ENCODE peak calls at places on chromosomes 1 and 21, in five cellular contexts. One of them, this sample, is unnamed.

GRCh38 chr1:59511476-59512465 is 214.9 kb downstream of the FGGY start:
- DNase-seq in Panc1: no peak
- DNase-seq in right cardiac atrium: no peak
- DNase-seq in K562: no peak
- DNase-seq in ascending aorta: no peak
- DNase-seq in this sample: no peak

GRCh38 chr1:117231748-117232373 is 21.1 kb upstream of the VTCN1 start:
- DNase-seq in Panc1: no peak
- DNase-seq in right cardiac atrium: no peak
- DNase-seq in K562: no peak
- DNase-seq in ascending aorta: no peak
- DNase-seq in this sample: no peak

GRCh38 chr1:25808481-25809244 is 8.7 kb downstream of the SELENON start:
- DNase-seq in Panc1: no peak
- DNase-seq in right cardiac atrium: no peak
- DNase-seq in K562: no peak
- DNase-seq in ascending aorta: no peak
- DNase-seq in this sample: no peak

GRCh38 chr1:178465011-178465410 is 31.8 kb downstream of the CLEC20A start:
- DNase-seq in Panc1: no peak
- DNase-seq in right cardiac atrium: no peak
- DNase-seq in K562: no peak
- DNase-seq in ascending aorta: no peak
- DNase-seq in this sample: no peak

GRCh38 chr1:84366786-84367185 is 31.5 kb upstream of the DNASE2B start:
- DNase-seq in Panc1: no peak
- DNase-seq in right cardiac atrium: no peak
- DNase-seq in K562: no peak
- DNase-seq in ascending aorta: no peak
- DNase-seq in this sample: no peak

GRCh38 chr21:21232320-21232719 is 234.1 kb downstream of the NCAM2 start:
- DNase-seq in Panc1: peak
- DNase-seq in right cardiac atrium: no peak
- DNase-seq in K562: peak
- DNase-seq in ascending aorta: no peak
- DNase-seq in this sample: no peak

GRCh38 chr1:93079685-93080141 is 630 bp downstream of the MTF2 start:
- DNase-seq in Panc1: no peak
- DNase-seq in right cardiac atrium: peak
- DNase-seq in K562: peak
- DNase-seq in ascending aorta: no peak
- DNase-seq in this sample: no peak

GRCh38 chr1:154352581-154353459 is 27.5 kb downstream of the ATP8B2 start:
- DNase-seq in Panc1: no peak
- DNase-seq in right cardiac atrium: peak
- DNase-seq in K562: peak
- DNase-seq in ascending aorta: peak
- DNase-seq in this sample: no peak

GRCh38 chr1:111221633-111222286 is 5.8 kb upstream of the CHI3L2 start:
- DNase-seq in Panc1: no peak
- DNase-seq in right cardiac atrium: no peak
- DNase-seq in K562: peak
- DNase-seq in ascending aorta: no peak
- DNase-seq in this sample: peak

GRCh38 chr1:109904105-109904817 is 6.4 kb upstream of the CSF1 start:
- DNase-seq in Panc1: no peak
- DNase-seq in right cardiac atrium: no peak
- DNase-seq in K562: no peak
- DNase-seq in ascending aorta: no peak
- DNase-seq in this sample: no peak

GRCh38 chr1:59159557-59160203 is 137.2 kb upstream of the FGGY start:
- DNase-seq in Panc1: no peak
- DNase-seq in right cardiac atrium: no peak
- DNase-seq in K562: no peak
- DNase-seq in ascending aorta: no peak
- DNase-seq in this sample: no peak

GRCh38 chr1:154791292-154792278 is 78.5 kb downstream of the KCNN3 start:
- DNase-seq in Panc1: no peak
- DNase-seq in right cardiac atrium: peak
- DNase-seq in K562: no peak
- DNase-seq in ascending aorta: no peak
- DNase-seq in this sample: peak

GRCh38 chr1:40784141-40784770 is 669 bp downstream of the KCNQ4 start:
- DNase-seq in Panc1: no peak
- DNase-seq in right cardiac atrium: peak
- DNase-seq in K562: peak
- DNase-seq in ascending aorta: no peak
- DNase-seq in this sample: no peak

GRCh38 chr1:66384258-66384657 is 149.7 kb upstream of the SGIP1 start:
- DNase-seq in Panc1: no peak
- DNase-seq in right cardiac atrium: no peak
- DNase-seq in K562: no peak
- DNase-seq in ascending aorta: no peak
- DNase-seq in this sample: no peak

GRCh38 chr1:66383602-66384001 is 150.4 kb upstream of the SGIP1 start:
- DNase-seq in Panc1: no peak
- DNase-seq in right cardiac atrium: no peak
- DNase-seq in K562: no peak
- DNase-seq in ascending aorta: no peak
- DNase-seq in this sample: no peak

GRCh38 chr1:66381626-66382275 is 152.2 kb upstream of the SGIP1 start:
- DNase-seq in Panc1: no peak
- DNase-seq in right cardiac atrium: no peak
- DNase-seq in K562: no peak
- DNase-seq in ascending aorta: no peak
- DNase-seq in this sample: no peak

GRCh38 chr1:66383168-66383567 is 150.8 kb upstream of the SGIP1 start:
- DNase-seq in Panc1: no peak
- DNase-seq in right cardiac atrium: no peak
- DNase-seq in K562: peak
- DNase-seq in ascending aorta: no peak
- DNase-seq in this sample: no peak

DNA sequence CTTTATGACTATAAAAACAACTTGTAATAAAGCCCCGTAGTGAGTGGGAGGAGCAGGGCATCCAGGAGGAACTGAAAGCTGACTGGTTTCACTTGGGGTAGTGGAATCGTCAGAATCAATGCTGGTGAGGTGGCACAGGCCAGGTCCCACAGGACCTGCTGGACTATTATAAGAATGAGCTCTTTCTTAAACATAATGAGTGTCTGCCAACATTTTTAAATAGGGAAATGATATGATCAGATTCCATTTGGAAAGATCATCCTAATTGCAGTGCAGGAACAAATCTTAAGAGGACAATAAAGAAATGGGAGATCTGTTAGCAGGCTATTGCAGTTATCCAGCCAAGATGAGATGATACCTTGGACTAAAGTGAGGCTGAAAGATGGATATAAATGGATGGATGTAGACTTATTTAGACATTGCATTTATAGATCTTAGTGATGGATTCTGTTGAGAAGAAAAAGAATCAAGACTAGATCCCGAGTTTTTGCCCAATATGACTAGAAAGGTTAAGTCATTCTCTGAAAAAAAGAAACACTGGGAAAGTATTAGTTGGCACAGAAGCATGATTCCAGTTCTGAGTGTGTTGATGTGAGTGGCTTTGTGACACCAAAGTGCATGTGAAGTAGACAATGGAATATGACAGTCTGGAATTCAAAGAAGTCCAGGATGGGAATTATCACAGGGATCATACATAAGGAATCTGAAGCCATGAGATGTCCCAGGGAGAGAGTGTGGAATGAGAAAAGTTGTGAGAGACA is 153.3 kb upstream of the SGIP1 start:
- DNase-seq in Panc1: no peak
- DNase-seq in right cardiac atrium: peak
- DNase-seq in K562: no peak
- DNase-seq in ascending aorta: no peak
- DNase-seq in this sample: peak
- H3K4me3 ChIP-seq in Panc1: no peak
- H3K4me3 ChIP-seq in right cardiac atrium: no peak
- H3K4me3 ChIP-seq in K562: no peak
- H3K4me3 ChIP-seq in ascending aorta: no peak
- H3K4me3 ChIP-seq in this sample: peak

GRCh38 chr1:6597777-6598131 is 4.9 kb downstream of the KLHL21 start:
- DNase-seq in Panc1: no peak
- DNase-seq in right cardiac atrium: no peak
- DNase-seq in K562: no peak
- DNase-seq in ascending aorta: no peak
- DNase-seq in this sample: no peak
- H3K4me3 ChIP-seq in Panc1: no peak
- H3K4me3 ChIP-seq in right cardiac atrium: no peak
- H3K4me3 ChIP-seq in K562: no peak
- H3K4me3 ChIP-seq in ascending aorta: no peak
- H3K4me3 ChIP-seq in this sample: no peak

DNA sequence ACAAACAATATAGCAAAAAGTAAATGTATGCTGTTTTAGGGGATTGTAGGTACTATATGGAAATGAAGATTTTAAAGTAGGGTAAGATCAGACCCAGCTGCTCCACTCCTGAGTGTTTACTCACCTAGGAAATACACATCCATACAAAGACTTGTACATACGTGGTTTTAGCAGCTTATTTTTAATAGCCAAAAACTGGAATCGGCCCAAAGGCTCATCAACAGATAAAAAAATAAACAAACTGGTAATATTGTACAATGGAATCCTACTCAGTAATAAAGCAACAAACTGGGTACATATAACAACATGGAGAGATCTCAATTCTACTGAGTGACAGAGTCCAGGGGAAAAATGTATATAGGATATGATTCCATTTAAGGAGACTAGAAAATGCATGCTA is 179.2 kb upstream of the TMEM51 start:
- DNase-seq in Panc1: no peak
- DNase-seq in right cardiac atrium: no peak
- DNase-seq in K562: no peak
- DNase-seq in ascending aorta: no peak
- DNase-seq in this sample: no peak
- H3K4me3 ChIP-seq in Panc1: no peak
- H3K4me3 ChIP-seq in right cardiac atrium: no peak
- H3K4me3 ChIP-seq in K562: no peak
- H3K4me3 ChIP-seq in ascending aorta: no peak
- H3K4me3 ChIP-seq in this sample: no peak

DNA sequence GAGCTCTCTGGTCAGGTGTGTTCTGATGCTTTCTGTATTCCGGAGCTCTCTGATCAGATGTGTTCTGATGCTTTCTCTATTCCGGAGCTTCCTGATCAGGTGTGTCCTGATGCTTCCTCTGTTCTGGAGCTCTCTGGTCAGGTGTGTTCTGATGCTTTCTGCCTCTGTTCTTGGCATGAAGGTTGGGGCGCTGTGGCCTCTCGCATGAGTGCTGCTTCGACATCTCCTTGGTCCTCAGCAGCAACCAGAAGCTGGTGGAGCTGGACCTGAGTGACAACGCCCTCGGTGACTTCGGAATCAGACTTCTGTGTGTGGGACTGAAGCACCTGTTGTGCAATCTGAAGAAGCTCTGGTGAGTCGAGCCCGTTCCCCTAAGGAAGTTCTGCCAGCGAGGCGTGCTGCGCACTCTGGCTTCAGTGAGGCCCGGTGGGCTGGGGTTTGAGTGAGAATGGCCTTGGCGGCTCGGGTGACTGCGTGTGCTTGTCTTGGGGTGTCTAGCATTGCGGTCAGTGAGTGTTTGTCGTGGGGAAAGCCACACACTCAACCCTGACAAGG is 18.0 kb downstream of the NLRP3 start:
- DNase-seq in Panc1: no peak
- DNase-seq in right cardiac atrium: no peak
- DNase-seq in K562: no peak
- DNase-seq in ascending aorta: no peak
- DNase-seq in this sample: no peak
- H3K4me3 ChIP-seq in Panc1: no peak
- H3K4me3 ChIP-seq in right cardiac atrium: no peak
- H3K4me3 ChIP-seq in K562: no peak
- H3K4me3 ChIP-seq in ascending aorta: no peak
- H3K4me3 ChIP-seq in this sample: no peak

GRCh38 chr1:214525535-214526019 is 25.8 kb downstream of the PTPN14 start:
- DNase-seq in Panc1: no peak
- DNase-seq in right cardiac atrium: no peak
- DNase-seq in K562: no peak
- DNase-seq in ascending aorta: no peak
- DNase-seq in this sample: no peak
- H3K4me3 ChIP-seq in Panc1: no peak
- H3K4me3 ChIP-seq in right cardiac atrium: no peak
- H3K4me3 ChIP-seq in K562: no peak
- H3K4me3 ChIP-seq in ascending aorta: no peak
- H3K4me3 ChIP-seq in this sample: no peak

GRCh38 chr1:75134939-75135828 is 996 bp downstream of the LHX8 start:
- DNase-seq in Panc1: no peak
- DNase-seq in right cardiac atrium: no peak
- DNase-seq in K562: no peak
- DNase-seq in ascending aorta: no peak
- DNase-seq in this sample: no peak
- H3K4me3 ChIP-seq in Panc1: no peak
- H3K4me3 ChIP-seq in right cardiac atrium: peak
- H3K4me3 ChIP-seq in K562: no peak
- H3K4me3 ChIP-seq in ascending aorta: peak
- H3K4me3 ChIP-seq in this sample: no peak

GRCh38 chr1:44068442-44068861 is 37.2 kb upstream of the SLC6A9 start:
- DNase-seq in Panc1: no peak
- DNase-seq in right cardiac atrium: no peak
- DNase-seq in K562: no peak
- DNase-seq in ascending aorta: no peak
- DNase-seq in this sample: peak
- H3K4me3 ChIP-seq in Panc1: no peak
- H3K4me3 ChIP-seq in right cardiac atrium: no peak
- H3K4me3 ChIP-seq in K562: no peak
- H3K4me3 ChIP-seq in ascending aorta: no peak
- H3K4me3 ChIP-seq in this sample: no peak

DNA sequence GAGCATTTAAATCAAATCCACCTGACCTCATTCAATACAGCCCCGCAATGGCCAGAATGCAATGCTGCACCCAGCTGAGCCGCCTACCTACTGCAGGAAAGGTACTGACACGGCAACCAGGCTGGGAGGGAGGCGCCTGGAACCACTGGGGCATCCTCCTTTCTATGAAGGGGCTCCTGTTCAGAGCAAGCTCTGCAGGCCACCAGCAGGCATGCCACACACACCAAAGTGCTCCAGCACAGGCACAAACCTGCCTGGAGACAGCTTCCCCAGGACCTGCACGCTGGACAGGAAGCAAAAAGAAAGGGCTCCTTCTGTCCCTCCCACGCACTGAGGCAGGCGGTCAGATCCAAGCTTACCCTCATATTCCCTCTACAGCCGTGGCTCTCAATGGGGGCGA is 21.2 kb downstream of the CTNNBIP1 start:
- DNase-seq in Panc1: no peak
- DNase-seq in right cardiac atrium: no peak
- DNase-seq in K562: no peak
- DNase-seq in ascending aorta: no peak
- DNase-seq in this sample: no peak
- H3K4me3 ChIP-seq in Panc1: no peak
- H3K4me3 ChIP-seq in right cardiac atrium: no peak
- H3K4me3 ChIP-seq in K562: no peak
- H3K4me3 ChIP-seq in ascending aorta: no peak
- H3K4me3 ChIP-seq in this sample: no peak

GRCh38 chr21:35984654-35985366 is 75.5 kb downstream of the SETD4 start:
- DNase-seq in Panc1: no peak
- DNase-seq in right cardiac atrium: no peak
- DNase-seq in K562: no peak
- DNase-seq in ascending aorta: no peak
- DNase-seq in this sample: no peak
- H3K4me3 ChIP-seq in Panc1: no peak
- H3K4me3 ChIP-seq in right cardiac atrium: no peak
- H3K4me3 ChIP-seq in K562: no peak
- H3K4me3 ChIP-seq in ascending aorta: no peak
- H3K4me3 ChIP-seq in this sample: no peak